ENCODE peak calls at places on chromosomes 4 and X, in seven cellular contexts. One of them, this sample, is unnamed.
A peak's percentile ranks its signal among the peaks of the same experiment; 100 is the strongest.

GRCh38 chr4:101355767-101356702 is 8.7 kb upstream of the PPP3CA start:
- DNase-seq in neuronal stem cell: no peak
- DNase-seq in mesendoderm: no peak
- DNase-seq in H1: no peak
- DNase-seq in mesenchymal stem cell: peak; percentile 89
- DNase-seq in IMR-90: peak; percentile 92
- DNase-seq in trophoblast cell: peak; percentile 80
- DNase-seq in this sample: no peak

GRCh38 chr4:602559-602942 is 22.8 kb upstream of the PDE6B start:
- DNase-seq in mesendoderm: peak; percentile 83
- DNase-seq in neuronal stem cell: peak; percentile 65
- DNase-seq in H1: peak; percentile 76
- DNase-seq in mesenchymal stem cell: no peak
- DNase-seq in IMR-90: no peak
- DNase-seq in trophoblast cell: peak; percentile 88
- DNase-seq in this sample: peak; percentile 93

GRCh38 chr4:132003593-132003992 is 1145.5 kb upstream of the PCDH10 start:
- DNase-seq in H1: no peak
- DNase-seq in trophoblast cell: no peak
- DNase-seq in mesenchymal stem cell: no peak
- DNase-seq in neuronal stem cell: peak; percentile 6
- DNase-seq in IMR-90: no peak
- DNase-seq in mesendoderm: no peak
- DNase-seq in this sample: no peak

GRCh38 chr4:72951628-72952027 is 117.9 kb downstream of the COX18 start:
- DNase-seq in mesenchymal stem cell: no peak
- DNase-seq in IMR-90: no peak
- DNase-seq in neuronal stem cell: no peak
- DNase-seq in mesendoderm: no peak
- DNase-seq in trophoblast cell: no peak
- DNase-seq in H1: no peak
- DNase-seq in this sample: no peak

GRCh38 chr4:151993521-151993920 is 232.7 kb upstream of the GATB start:
- DNase-seq in mesenchymal stem cell: peak; percentile 11
- DNase-seq in mesendoderm: no peak
- DNase-seq in neuronal stem cell: no peak
- DNase-seq in trophoblast cell: no peak
- DNase-seq in IMR-90: no peak
- DNase-seq in H1: no peak
- DNase-seq in this sample: no peak

GRCh38 chr4:89140168-89140759 is 28.9 kb downstream of the TIGD2 start:
- DNase-seq in mesenchymal stem cell: no peak
- DNase-seq in IMR-90: no peak
- DNase-seq in neuronal stem cell: no peak
- DNase-seq in H1: no peak
- DNase-seq in trophoblast cell: peak; percentile 49
- DNase-seq in mesendoderm: no peak
- DNase-seq in this sample: no peak

GRCh38 chrX:1307626-1308340 is 28.8 kb upstream of the IL3RA start:
- DNase-seq in H1: no peak
- DNase-seq in neuronal stem cell: no peak
- DNase-seq in mesendoderm: no peak
- DNase-seq in IMR-90: no peak
- DNase-seq in mesenchymal stem cell: no peak
- DNase-seq in trophoblast cell: no peak
- DNase-seq in this sample: no peak

GRCh38 chrX:129667412-129667811 is 12.7 kb upstream of the APLN start:
- DNase-seq in H1: no peak
- DNase-seq in mesenchymal stem cell: no peak
- DNase-seq in mesendoderm: no peak
- DNase-seq in IMR-90: no peak
- DNase-seq in trophoblast cell: no peak
- DNase-seq in neuronal stem cell: no peak
- DNase-seq in this sample: no peak

GRCh38 chr4:140212171-140212570 is 58.2 kb upstream of the MAML3 start:
- DNase-seq in IMR-90: no peak
- DNase-seq in mesendoderm: no peak
- DNase-seq in mesenchymal stem cell: no peak
- DNase-seq in neuronal stem cell: no peak
- DNase-seq in H1: no peak
- DNase-seq in trophoblast cell: no peak
- DNase-seq in this sample: no peak

GRCh38 chr4:104592894-104593470 is 98.3 kb upstream of the CXXC4 start:
- DNase-seq in H1: no peak
- DNase-seq in neuronal stem cell: no peak
- DNase-seq in trophoblast cell: no peak
- DNase-seq in IMR-90: peak; percentile 0
- DNase-seq in mesendoderm: no peak
- DNase-seq in mesenchymal stem cell: peak; percentile 90
- DNase-seq in this sample: no peak

GRCh38 chr4:93981594-93981993 is 153.0 kb downstream of the ATOH1 start:
- DNase-seq in mesenchymal stem cell: no peak
- DNase-seq in neuronal stem cell: no peak
- DNase-seq in IMR-90: no peak
- DNase-seq in trophoblast cell: no peak
- DNase-seq in mesendoderm: no peak
- DNase-seq in H1: no peak
- DNase-seq in this sample: no peak

GRCh38 chr4:11842620-11843263 is 414.0 kb upstream of the HS3ST1 start:
- DNase-seq in IMR-90: no peak
- DNase-seq in trophoblast cell: no peak
- DNase-seq in mesendoderm: no peak
- DNase-seq in H1: no peak
- DNase-seq in neuronal stem cell: no peak
- DNase-seq in mesenchymal stem cell: no peak
- DNase-seq in this sample: no peak

GRCh38 chr4:113958766-113959540 is 20.5 kb downstream of the ARSJ start:
- DNase-seq in trophoblast cell: peak; percentile 64
- DNase-seq in mesendoderm: peak; percentile 45
- DNase-seq in mesenchymal stem cell: peak; percentile 95
- DNase-seq in H1: no peak
- DNase-seq in IMR-90: peak; percentile 97
- DNase-seq in neuronal stem cell: no peak
- DNase-seq in this sample: no peak

GRCh38 chr4:77481856-77482255 is 123.8 kb upstream of the CXCL13 start:
- DNase-seq in mesendoderm: no peak
- DNase-seq in neuronal stem cell: no peak
- DNase-seq in H1: no peak
- DNase-seq in IMR-90: no peak
- DNase-seq in mesenchymal stem cell: no peak
- DNase-seq in trophoblast cell: peak; percentile 74
- DNase-seq in this sample: no peak

GRCh38 chr4:51853027-51853682 is 10.2 kb downstream of the DCUN1D4 start:
- DNase-seq in trophoblast cell: no peak
- DNase-seq in mesendoderm: peak; percentile 60
- DNase-seq in neuronal stem cell: no peak
- DNase-seq in mesenchymal stem cell: peak; percentile 23
- DNase-seq in H1: no peak
- DNase-seq in IMR-90: peak; percentile 17
- DNase-seq in this sample: no peak

GRCh38 chr4:15004701-15005301 is 2.5 kb downstream of the CPEB2 start:
- DNase-seq in trophoblast cell: peak; percentile 88
- DNase-seq in mesenchymal stem cell: peak; percentile 86
- DNase-seq in mesendoderm: peak; percentile 75
- DNase-seq in IMR-90: peak; percentile 54
- DNase-seq in H1: no peak
- DNase-seq in neuronal stem cell: peak; percentile 32
- DNase-seq in this sample: peak; percentile 64

GRCh38 chr4:156322592-156322991 is 368.9 kb upstream of the CTSO start:
- DNase-seq in trophoblast cell: peak; percentile 42
- DNase-seq in mesenchymal stem cell: peak; percentile 86
- DNase-seq in H1: no peak
- DNase-seq in neuronal stem cell: no peak
- DNase-seq in mesendoderm: peak; percentile 8
- DNase-seq in IMR-90: peak; percentile 90
- DNase-seq in this sample: no peak

GRCh38 chrX:54721424-54721823 is 76.6 kb downstream of the ITIH6 start:
- DNase-seq in mesendoderm: no peak
- DNase-seq in IMR-90: no peak
- DNase-seq in trophoblast cell: no peak
- DNase-seq in neuronal stem cell: no peak
- DNase-seq in mesenchymal stem cell: no peak
- DNase-seq in H1: no peak
- DNase-seq in this sample: no peak

GRCh38 chr4:114658776-114659175 is 60.2 kb downstream of the UGT8 start:
- DNase-seq in mesenchymal stem cell: no peak
- DNase-seq in trophoblast cell: no peak
- DNase-seq in IMR-90: no peak
- DNase-seq in neuronal stem cell: no peak
- DNase-seq in mesendoderm: no peak
- DNase-seq in H1: no peak
- DNase-seq in this sample: no peak

GRCh38 chr4:91373546-91373945 is 930.2 kb upstream of the GRID2 start:
- DNase-seq in neuronal stem cell: no peak
- DNase-seq in IMR-90: no peak
- DNase-seq in mesendoderm: no peak
- DNase-seq in mesenchymal stem cell: no peak
- DNase-seq in trophoblast cell: no peak
- DNase-seq in H1: no peak
- DNase-seq in this sample: no peak

GRCh38 chrX:152601848-152602616 is 35.7 kb upstream of the GABRQ start:
- DNase-seq in IMR-90: no peak
- DNase-seq in trophoblast cell: no peak
- DNase-seq in H1: no peak
- DNase-seq in neuronal stem cell: no peak
- DNase-seq in mesenchymal stem cell: no peak
- DNase-seq in mesendoderm: peak; percentile 56
- DNase-seq in this sample: peak; percentile 40

GRCh38 chr4:40173470-40173875 is 23.4 kb upstream of the RHOH start:
- DNase-seq in trophoblast cell: no peak
- DNase-seq in IMR-90: no peak
- DNase-seq in mesendoderm: no peak
- DNase-seq in H1: no peak
- DNase-seq in mesenchymal stem cell: no peak
- DNase-seq in neuronal stem cell: no peak
- DNase-seq in this sample: no peak

GRCh38 chr4:95362906-95363578 is 185.7 kb downstream of the UNC5C start:
- DNase-seq in mesendoderm: peak; percentile 65
- DNase-seq in IMR-90: peak; percentile 0
- DNase-seq in neuronal stem cell: no peak
- DNase-seq in mesenchymal stem cell: peak; percentile 48
- DNase-seq in H1: no peak
- DNase-seq in trophoblast cell: no peak
- DNase-seq in this sample: peak; percentile 44

GRCh38 chr4:159240690-159241089 is 137.8 kb downstream of the RAPGEF2 start:
- DNase-seq in mesendoderm: no peak
- DNase-seq in neuronal stem cell: no peak
- DNase-seq in trophoblast cell: peak; percentile 46
- DNase-seq in H1: no peak
- DNase-seq in mesenchymal stem cell: peak; percentile 77
- DNase-seq in IMR-90: peak; percentile 60
- DNase-seq in this sample: no peak

GRCh38 chr4:76554630-76555029 is 119.6 kb downstream of the SHROOM3 start:
- DNase-seq in trophoblast cell: no peak
- DNase-seq in mesenchymal stem cell: no peak
- DNase-seq in neuronal stem cell: no peak
- DNase-seq in H1: no peak
- DNase-seq in IMR-90: no peak
- DNase-seq in mesendoderm: no peak
- DNase-seq in this sample: no peak

GRCh38 chr4:138802499-138802898 is 213.1 kb upstream of the NOCT start:
- DNase-seq in IMR-90: peak; percentile 7
- DNase-seq in H1: no peak
- DNase-seq in neuronal stem cell: no peak
- DNase-seq in mesenchymal stem cell: no peak
- DNase-seq in trophoblast cell: no peak
- DNase-seq in mesendoderm: no peak
- DNase-seq in this sample: no peak

GRCh38 chrX:100484971-100485370 is 74.9 kb upstream of the PCDH19 start:
- DNase-seq in IMR-90: no peak
- DNase-seq in trophoblast cell: no peak
- DNase-seq in mesenchymal stem cell: no peak
- DNase-seq in H1: no peak
- DNase-seq in neuronal stem cell: no peak
- DNase-seq in mesendoderm: no peak
- DNase-seq in this sample: no peak

GRCh38 chrX:40155617-40156471 is 58.1 kb upstream of the BCOR start:
- DNase-seq in mesenchymal stem cell: no peak
- DNase-seq in H1: no peak
- DNase-seq in neuronal stem cell: no peak
- DNase-seq in trophoblast cell: no peak
- DNase-seq in IMR-90: no peak
- DNase-seq in mesendoderm: peak; percentile 37
- DNase-seq in this sample: no peak
- H2BK5ac ChIP-seq in mesenchymal stem cell: no peak overlapping the region
- H2BK5ac ChIP-seq in H1: peak overlapping the region; percentile 66
- H2BK5ac ChIP-seq in neuronal stem cell: peak overlapping the region; percentile 5
- H2BK5ac ChIP-seq in trophoblast cell: no peak overlapping the region
- H2BK5ac ChIP-seq in IMR-90: no peak overlapping the region
- H2BK5ac ChIP-seq in mesendoderm: no peak overlapping the region
- H2BK5ac ChIP-seq in this sample: no peak overlapping the region

GRCh38 chrX:134604701-134605271 is 53.5 kb downstream of the PLAC1 start:
- DNase-seq in IMR-90: peak; percentile 42
- DNase-seq in H1: no peak
- DNase-seq in mesenchymal stem cell: peak; percentile 37
- DNase-seq in trophoblast cell: no peak
- DNase-seq in mesendoderm: peak; percentile 12
- DNase-seq in neuronal stem cell: no peak
- DNase-seq in this sample: no peak
- H2BK5ac ChIP-seq in IMR-90: peak overlapping the region; percentile 94
- H2BK5ac ChIP-seq in H1: peak overlapping the region; percentile 63
- H2BK5ac ChIP-seq in mesenchymal stem cell: no peak overlapping the region
- H2BK5ac ChIP-seq in trophoblast cell: no peak overlapping the region
- H2BK5ac ChIP-seq in mesendoderm: no peak overlapping the region
- H2BK5ac ChIP-seq in neuronal stem cell: no peak overlapping the region
- H2BK5ac ChIP-seq in this sample: no peak overlapping the region

DNA sequence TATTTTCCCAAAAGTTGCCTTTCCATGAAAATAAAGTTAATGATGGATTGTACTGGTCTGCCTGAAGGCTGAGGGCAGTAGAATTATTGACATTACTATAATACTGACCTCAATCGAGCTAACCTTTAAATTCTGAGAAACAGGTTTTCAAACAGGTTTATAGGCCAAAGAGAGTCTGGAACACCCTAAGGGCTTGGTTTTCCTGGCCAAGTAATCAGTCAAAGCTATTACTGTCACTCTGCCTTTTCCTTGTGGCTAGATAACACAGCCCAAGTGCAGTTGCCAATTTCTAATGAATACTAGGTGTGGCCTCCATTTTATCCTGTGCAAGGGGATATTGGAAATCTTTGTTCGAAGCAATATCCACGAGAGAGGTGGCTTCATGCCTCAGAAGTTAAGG is 75.2 kb downstream of the INTS12 start:
- DNase-seq in neuronal stem cell: no peak
- DNase-seq in mesendoderm: no peak
- DNase-seq in mesenchymal stem cell: no peak
- DNase-seq in trophoblast cell: peak; percentile 89
- DNase-seq in IMR-90: no peak
- DNase-seq in H1: no peak
- DNase-seq in this sample: no peak
- H2BK5ac ChIP-seq in neuronal stem cell: no peak overlapping the region
- H2BK5ac ChIP-seq in mesendoderm: no peak overlapping the region
- H2BK5ac ChIP-seq in mesenchymal stem cell: no peak overlapping the region
- H2BK5ac ChIP-seq in trophoblast cell: no peak overlapping the region
- H2BK5ac ChIP-seq in IMR-90: no peak overlapping the region
- H2BK5ac ChIP-seq in H1: no peak overlapping the region
- H2BK5ac ChIP-seq in this sample: no peak overlapping the region

DNA sequence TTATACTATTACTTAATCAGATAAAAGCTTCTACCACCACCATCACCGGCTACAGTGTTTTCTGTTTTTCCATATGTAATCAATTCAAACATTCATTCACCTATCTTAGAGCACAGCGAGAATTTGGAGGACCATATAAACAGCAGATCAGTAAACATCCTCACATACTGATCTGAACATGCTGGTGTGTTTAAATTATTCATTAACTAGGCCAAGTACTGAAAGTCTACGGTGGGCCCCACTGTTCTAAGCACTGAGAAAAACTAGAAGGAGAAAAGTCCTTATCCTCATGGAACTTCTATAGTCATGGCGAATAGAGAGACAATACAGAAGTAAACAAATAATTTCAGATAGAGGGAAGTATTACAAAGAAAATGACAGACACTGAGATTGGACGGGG is 176.6 kb downstream of the NR3C2 start:
- DNase-seq in trophoblast cell: no peak
- DNase-seq in neuronal stem cell: no peak
- DNase-seq in mesenchymal stem cell: no peak
- DNase-seq in mesendoderm: no peak
- DNase-seq in H1: no peak
- DNase-seq in IMR-90: no peak
- DNase-seq in this sample: no peak
- H2BK5ac ChIP-seq in trophoblast cell: no peak overlapping the region
- H2BK5ac ChIP-seq in neuronal stem cell: no peak overlapping the region
- H2BK5ac ChIP-seq in mesenchymal stem cell: no peak overlapping the region
- H2BK5ac ChIP-seq in mesendoderm: no peak overlapping the region
- H2BK5ac ChIP-seq in H1: no peak overlapping the region
- H2BK5ac ChIP-seq in IMR-90: no peak overlapping the region
- H2BK5ac ChIP-seq in this sample: no peak overlapping the region